ENCODE peak calls at places on chromosomes 3 and 15, in six cellular contexts. One of them, this sample, is unnamed.

GRCh38 chr15:85615930-85616329 is 178.8 kb downstream of the KLHL25 start:
- DNase-seq in astrocyte of the spinal cord: peak; percentile 59
- DNase-seq in heart left ventricle: no peak
- DNase-seq in bronchial epithelial cell: peak; percentile 16
- DNase-seq in GM12865: peak; percentile 68
- DNase-seq in HL-60: no peak
- DNase-seq in this sample: peak; percentile 26

GRCh38 chr3:192719964-192720363 is 7.4 kb downstream of the FGF12 start:
- DNase-seq in bronchial epithelial cell: no peak
- DNase-seq in GM12865: no peak
- DNase-seq in heart left ventricle: no peak
- DNase-seq in HL-60: no peak
- DNase-seq in astrocyte of the spinal cord: no peak
- DNase-seq in this sample: no peak

GRCh38 chr3:66991478-66991877 is 6.6 kb upstream of the KBTBD8 start:
- DNase-seq in bronchial epithelial cell: peak; percentile 92
- DNase-seq in heart left ventricle: no peak
- DNase-seq in HL-60: peak; percentile 39
- DNase-seq in astrocyte of the spinal cord: peak; percentile 69
- DNase-seq in GM12865: no peak
- DNase-seq in this sample: no peak

GRCh38 chr3:151169700-151170224 is 33.3 kb downstream of the GPR171 start:
- DNase-seq in bronchial epithelial cell: no peak
- DNase-seq in heart left ventricle: peak; percentile 67
- DNase-seq in astrocyte of the spinal cord: no peak
- DNase-seq in HL-60: peak; percentile 91
- DNase-seq in GM12865: peak; percentile 26
- DNase-seq in this sample: no peak

GRCh38 chr15:25863067-25863967 is at the start of gene ATP10A:
- DNase-seq in astrocyte of the spinal cord: peak; percentile 57
- DNase-seq in GM12865: no peak
- DNase-seq in bronchial epithelial cell: no peak
- DNase-seq in HL-60: no peak
- DNase-seq in heart left ventricle: peak; percentile 40
- DNase-seq in this sample: no peak

GRCh38 chr3:150110097-150110496 is 139.4 kb upstream of the PFN2 start:
- DNase-seq in GM12865: no peak
- DNase-seq in astrocyte of the spinal cord: no peak
- DNase-seq in HL-60: no peak
- DNase-seq in bronchial epithelial cell: peak; percentile 44
- DNase-seq in heart left ventricle: no peak
- DNase-seq in this sample: no peak

GRCh38 chr15:58423205-58423604 is 8.6 kb upstream of the LIPC start:
- DNase-seq in astrocyte of the spinal cord: no peak
- DNase-seq in bronchial epithelial cell: no peak
- DNase-seq in HL-60: no peak
- DNase-seq in GM12865: no peak
- DNase-seq in heart left ventricle: no peak
- DNase-seq in this sample: no peak

GRCh38 chr3:178201714-178202113 is 334.5 kb upstream of the KCNMB2 start:
- DNase-seq in GM12865: no peak
- DNase-seq in astrocyte of the spinal cord: no peak
- DNase-seq in heart left ventricle: no peak
- DNase-seq in bronchial epithelial cell: no peak
- DNase-seq in HL-60: no peak
- DNase-seq in this sample: no peak

GRCh38 chr15:48330045-48330840 is 986 bp upstream of the DUT start:
- DNase-seq in bronchial epithelial cell: peak; percentile 20
- DNase-seq in GM12865: no peak
- DNase-seq in astrocyte of the spinal cord: peak; percentile 13
- DNase-seq in HL-60: no peak
- DNase-seq in heart left ventricle: no peak
- DNase-seq in this sample: no peak

GRCh38 chr15:45642203-45642932 is 7.5 kb downstream of the SQOR start:
- DNase-seq in astrocyte of the spinal cord: peak; percentile 85
- DNase-seq in heart left ventricle: peak; percentile 41
- DNase-seq in GM12865: no peak
- DNase-seq in HL-60: no peak
- DNase-seq in bronchial epithelial cell: peak; percentile 27
- DNase-seq in this sample: no peak

GRCh38 chr15:64356443-64357040 is 569 bp upstream of the CSNK1G1 start:
- DNase-seq in GM12865: no peak
- DNase-seq in astrocyte of the spinal cord: no peak
- DNase-seq in bronchial epithelial cell: no peak
- DNase-seq in HL-60: no peak
- DNase-seq in heart left ventricle: no peak
- DNase-seq in this sample: no peak

GRCh38 chr3:22621205-22621809 is 581.8 kb upstream of the UBE2E2 start:
- DNase-seq in GM12865: no peak
- DNase-seq in astrocyte of the spinal cord: no peak
- DNase-seq in bronchial epithelial cell: no peak
- DNase-seq in heart left ventricle: no peak
- DNase-seq in HL-60: no peak
- DNase-seq in this sample: no peak

GRCh38 chr3:39147711-39148115 is 5.7 kb downstream of the CSRNP1 start:
- DNase-seq in HL-60: peak; percentile 86
- DNase-seq in GM12865: peak; percentile 84
- DNase-seq in bronchial epithelial cell: no peak
- DNase-seq in astrocyte of the spinal cord: peak; percentile 67
- DNase-seq in heart left ventricle: peak; percentile 66
- DNase-seq in this sample: peak; percentile 59

GRCh38 chr15:25777047-25777446 is 86.1 kb downstream of the ATP10A start:
- DNase-seq in bronchial epithelial cell: no peak
- DNase-seq in GM12865: no peak
- DNase-seq in astrocyte of the spinal cord: no peak
- DNase-seq in heart left ventricle: no peak
- DNase-seq in HL-60: no peak
- DNase-seq in this sample: no peak

GRCh38 chr3:37287776-37288175 is 113.4 kb upstream of the LRRFIP2 start:
- DNase-seq in astrocyte of the spinal cord: peak; percentile 68
- DNase-seq in heart left ventricle: no peak
- DNase-seq in GM12865: peak; percentile 24
- DNase-seq in HL-60: no peak
- DNase-seq in bronchial epithelial cell: peak; percentile 61
- DNase-seq in this sample: no peak

GRCh38 chr3:142850395-142851023 is 38.4 kb downstream of the PCOLCE2 start:
- DNase-seq in heart left ventricle: no peak
- DNase-seq in GM12865: no peak
- DNase-seq in bronchial epithelial cell: peak; percentile 93
- DNase-seq in HL-60: peak; percentile 95
- DNase-seq in astrocyte of the spinal cord: peak; percentile 95
- DNase-seq in this sample: no peak

GRCh38 chr15:66896611-66897010 is 168.8 kb upstream of the SMAD3 start:
- DNase-seq in HL-60: no peak
- DNase-seq in GM12865: no peak
- DNase-seq in astrocyte of the spinal cord: no peak
- DNase-seq in bronchial epithelial cell: no peak
- DNase-seq in heart left ventricle: no peak
- DNase-seq in this sample: no peak

GRCh38 chr3:159356606-159357005 is 554.8 kb downstream of the MFSD1 start:
- DNase-seq in GM12865: no peak
- DNase-seq in astrocyte of the spinal cord: no peak
- DNase-seq in HL-60: no peak
- DNase-seq in heart left ventricle: no peak
- DNase-seq in bronchial epithelial cell: no peak
- DNase-seq in this sample: no peak

GRCh38 chr15:83323296-83323711 is 38.8 kb upstream of the BNC1 start:
- DNase-seq in GM12865: no peak
- DNase-seq in heart left ventricle: peak; percentile 39
- DNase-seq in astrocyte of the spinal cord: peak; percentile 91
- DNase-seq in HL-60: no peak
- DNase-seq in bronchial epithelial cell: peak; percentile 97
- DNase-seq in this sample: peak; percentile 38

GRCh38 chr15:60096157-60096556 is 92.0 kb downstream of the FOXB1 start:
- DNase-seq in bronchial epithelial cell: no peak
- DNase-seq in GM12865: no peak
- DNase-seq in heart left ventricle: no peak
- DNase-seq in astrocyte of the spinal cord: peak; percentile 53
- DNase-seq in HL-60: no peak
- DNase-seq in this sample: no peak

GRCh38 chr15:25022233-25022632 is 67.4 kb downstream of the SNRPN start:
- DNase-seq in bronchial epithelial cell: peak; percentile 52
- DNase-seq in HL-60: no peak
- DNase-seq in GM12865: no peak
- DNase-seq in heart left ventricle: no peak
- DNase-seq in astrocyte of the spinal cord: peak; percentile 49
- DNase-seq in this sample: no peak

GRCh38 chr3:1087066-1087555 is 5.7 kb upstream of the CNTN6 start:
- DNase-seq in heart left ventricle: no peak
- DNase-seq in HL-60: no peak
- DNase-seq in GM12865: no peak
- DNase-seq in astrocyte of the spinal cord: peak; percentile 95
- DNase-seq in bronchial epithelial cell: peak; percentile 64
- DNase-seq in this sample: peak; percentile 26

GRCh38 chr3:86147119-86147518 is 843.8 kb downstream of the VGLL3 start:
- DNase-seq in HL-60: no peak
- DNase-seq in heart left ventricle: no peak
- DNase-seq in astrocyte of the spinal cord: no peak
- DNase-seq in GM12865: no peak
- DNase-seq in bronchial epithelial cell: no peak
- DNase-seq in this sample: no peak

GRCh38 chr15:99433026-99433756 is 132.6 kb upstream of the MEF2A start:
- DNase-seq in HL-60: no peak
- DNase-seq in bronchial epithelial cell: peak; percentile 67
- DNase-seq in astrocyte of the spinal cord: no peak
- DNase-seq in GM12865: peak; percentile 39
- DNase-seq in heart left ventricle: no peak
- DNase-seq in this sample: peak; percentile 10

GRCh38 chr3:133868166-133868565 is 27.5 kb downstream of the RAB6B start:
- DNase-seq in astrocyte of the spinal cord: no peak
- DNase-seq in GM12865: no peak
- DNase-seq in HL-60: no peak
- DNase-seq in heart left ventricle: no peak
- DNase-seq in bronchial epithelial cell: no peak
- DNase-seq in this sample: peak; percentile 22

GRCh38 chr3:71754610-71755253 is 1.1 kb downstream of the GPR27 start:
- DNase-seq in GM12865: no peak
- DNase-seq in bronchial epithelial cell: no peak
- DNase-seq in astrocyte of the spinal cord: no peak
- DNase-seq in heart left ventricle: no peak
- DNase-seq in HL-60: peak; percentile 27
- DNase-seq in this sample: no peak
- H3K4me3 ChIP-seq in GM12865: no peak overlapping the region
- H3K4me3 ChIP-seq in bronchial epithelial cell: no peak overlapping the region
- H3K4me3 ChIP-seq in astrocyte of the spinal cord: no peak overlapping the region
- H3K4me3 ChIP-seq in heart left ventricle: peak overlapping the region; percentile 50
- H3K4me3 ChIP-seq in HL-60: peak overlapping the region; percentile 59
- H3K4me3 ChIP-seq in this sample: no peak overlapping the region

GRCh38 chr3:47374587-47374986 is 6.2 kb upstream of the PTPN23 start:
- DNase-seq in astrocyte of the spinal cord: no peak
- DNase-seq in heart left ventricle: no peak
- DNase-seq in HL-60: no peak
- DNase-seq in bronchial epithelial cell: no peak
- DNase-seq in GM12865: no peak
- DNase-seq in this sample: no peak

GRCh38 chr3:47366833-47367232 is 14.0 kb upstream of the PTPN23 start:
- DNase-seq in HL-60: no peak
- DNase-seq in GM12865: no peak
- DNase-seq in heart left ventricle: no peak
- DNase-seq in bronchial epithelial cell: no peak
- DNase-seq in astrocyte of the spinal cord: no peak
- DNase-seq in this sample: no peak

GRCh38 chr3:47376393-47376792 is 4.4 kb upstream of the PTPN23 start:
- DNase-seq in GM12865: peak; percentile 15
- DNase-seq in bronchial epithelial cell: no peak
- DNase-seq in HL-60: no peak
- DNase-seq in heart left ventricle: no peak
- DNase-seq in astrocyte of the spinal cord: no peak
- DNase-seq in this sample: no peak

GRCh38 chr3:47367631-47368030 is 13.2 kb upstream of the PTPN23 start:
- DNase-seq in heart left ventricle: no peak
- DNase-seq in HL-60: no peak
- DNase-seq in GM12865: no peak
- DNase-seq in astrocyte of the spinal cord: no peak
- DNase-seq in bronchial epithelial cell: no peak
- DNase-seq in this sample: no peak

DNA sequence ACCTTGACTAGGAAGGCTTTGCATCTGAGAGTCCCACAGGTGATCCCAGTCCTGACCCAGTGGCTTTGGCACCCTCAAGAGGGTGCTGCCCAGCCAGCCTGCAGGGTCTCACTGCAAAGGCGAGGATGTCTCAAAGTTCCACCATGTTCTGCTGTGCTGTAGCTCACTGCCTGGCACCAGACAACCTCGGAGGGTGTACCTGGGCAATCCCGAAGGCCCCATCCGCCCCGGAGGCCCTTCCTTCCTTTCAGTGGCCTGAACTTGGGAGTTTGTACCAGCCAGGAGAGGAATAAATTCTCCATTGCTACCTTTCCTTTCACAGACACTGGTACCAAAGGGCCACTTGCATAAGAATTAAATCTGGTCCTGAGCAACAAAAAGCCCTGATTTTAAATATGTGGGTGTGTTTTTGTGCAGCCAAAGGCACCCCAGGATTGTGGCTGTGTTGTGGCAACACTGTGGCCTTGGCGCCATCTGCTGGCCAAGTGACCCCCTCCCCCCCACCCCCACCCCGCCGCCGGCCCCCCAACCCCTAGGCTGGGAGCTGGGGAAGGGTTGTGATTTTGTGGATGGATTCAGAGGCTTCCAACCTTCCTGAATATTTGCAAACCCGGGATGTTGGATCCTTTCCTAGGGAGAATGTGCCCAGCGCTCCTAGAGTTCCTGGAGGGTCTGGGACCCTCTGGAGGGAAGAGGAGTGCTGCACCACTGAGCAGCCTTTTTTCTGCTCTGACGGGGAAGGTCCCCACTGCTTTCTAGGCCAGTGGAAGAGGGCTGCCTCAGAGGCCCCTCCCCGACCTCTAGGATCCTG is 9.7 kb upstream of the PTPN23 start:
- DNase-seq in bronchial epithelial cell: no peak
- DNase-seq in heart left ventricle: no peak
- DNase-seq in GM12865: peak; percentile 53
- DNase-seq in astrocyte of the spinal cord: no peak
- DNase-seq in HL-60: no peak
- DNase-seq in this sample: peak; percentile 26
- TF ChIP-seq CTCF in bronchial epithelial cell: peak; percentile 42
- TF ChIP-seq CTCF in heart left ventricle: peak; percentile 62
- TF ChIP-seq CTCF in GM12865: peak; percentile 37
- TF ChIP-seq CTCF in astrocyte of the spinal cord: peak; percentile 32
- TF ChIP-seq CTCF in HL-60: no peak
- TF ChIP-seq CTCF in this sample: no peak

DNA sequence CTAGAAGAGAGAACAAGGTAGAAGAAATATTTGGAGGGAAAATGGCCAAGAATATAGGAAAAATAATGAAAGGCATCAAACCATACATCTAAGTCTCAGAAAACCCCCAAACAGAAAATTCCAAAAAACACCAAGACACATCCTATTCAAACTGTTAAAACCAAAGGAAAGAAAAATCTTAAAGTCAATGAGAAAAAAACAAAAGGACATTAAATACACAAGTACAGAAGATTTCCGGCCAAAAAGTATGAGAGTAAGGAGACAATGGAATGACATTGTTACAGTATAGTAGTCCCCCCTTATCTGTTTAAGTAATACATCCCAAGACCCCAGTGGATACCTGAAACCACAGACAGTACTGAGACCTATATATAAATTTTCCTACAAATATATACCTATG is 18.8 kb downstream of the CLASP2 start:
- DNase-seq in GM12865: no peak
- DNase-seq in HL-60: no peak
- DNase-seq in heart left ventricle: no peak
- DNase-seq in astrocyte of the spinal cord: no peak
- DNase-seq in bronchial epithelial cell: no peak
- DNase-seq in this sample: no peak
- H3K4me3 ChIP-seq in GM12865: no peak overlapping the region
- H3K4me3 ChIP-seq in HL-60: no peak overlapping the region
- H3K4me3 ChIP-seq in heart left ventricle: no peak overlapping the region
- H3K4me3 ChIP-seq in astrocyte of the spinal cord: no peak overlapping the region
- H3K4me3 ChIP-seq in bronchial epithelial cell: no peak overlapping the region
- H3K4me3 ChIP-seq in this sample: no peak overlapping the region

GRCh38 chr15:73951044-73951561 is 24.8 kb downstream of the LOXL1 start:
- DNase-seq in HL-60: peak; percentile 75
- DNase-seq in bronchial epithelial cell: peak; percentile 60
- DNase-seq in GM12865: peak; percentile 77
- DNase-seq in astrocyte of the spinal cord: peak; percentile 99
- DNase-seq in heart left ventricle: peak; percentile 97
- DNase-seq in this sample: peak; percentile 94
- TF ChIP-seq CTCF in HL-60: peak; percentile 60
- TF ChIP-seq CTCF in bronchial epithelial cell: peak; percentile 78
- TF ChIP-seq CTCF in GM12865: peak; percentile 70
- TF ChIP-seq CTCF in astrocyte of the spinal cord: peak; percentile 91
- TF ChIP-seq CTCF in heart left ventricle: peak; percentile 88
- TF ChIP-seq CTCF in this sample: peak; percentile 76